ENCODE peak calls at places on chromosomes 12 and 14, in ten cellular contexts. One of them, this sample, is unnamed.

GRCh38 chr14:61444215-61444768 is 122.9 kb downstream of the PRKCH start:
- DNase-seq in sigmoid colon: no peak
- DNase-seq in IMR-90: no peak
- DNase-seq in gastrocnemius medialis: no peak
- DNase-seq in GM12878: no peak
- DNase-seq in ovary: no peak
- DNase-seq in A549: no peak
- DNase-seq in tibial nerve: no peak
- DNase-seq in K562: no peak
- DNase-seq in body of pancreas: no peak
- DNase-seq in this sample: no peak

GRCh38 chr12:117538926-117539325 is 177.5 kb upstream of the NOS1 start:
- DNase-seq in sigmoid colon: no peak
- DNase-seq in IMR-90: no peak
- DNase-seq in gastrocnemius medialis: no peak
- DNase-seq in GM12878: no peak
- DNase-seq in ovary: no peak
- DNase-seq in A549: no peak
- DNase-seq in tibial nerve: no peak
- DNase-seq in K562: no peak
- DNase-seq in body of pancreas: no peak
- DNase-seq in this sample: no peak

GRCh38 chr12:118299791-118300460 is 72.8 kb downstream of the TAOK3 start:
- DNase-seq in sigmoid colon: no peak
- DNase-seq in IMR-90: no peak
- DNase-seq in gastrocnemius medialis: no peak
- DNase-seq in GM12878: no peak
- DNase-seq in ovary: no peak
- DNase-seq in A549: no peak
- DNase-seq in tibial nerve: no peak
- DNase-seq in K562: no peak
- DNase-seq in body of pancreas: no peak
- DNase-seq in this sample: no peak

GRCh38 chr12:110937104-110937641 is 16.8 kb upstream of the MYL2 start:
- DNase-seq in sigmoid colon: no peak
- DNase-seq in IMR-90: peak; percentile 23
- DNase-seq in gastrocnemius medialis: peak; percentile 45
- DNase-seq in GM12878: no peak
- DNase-seq in ovary: no peak
- DNase-seq in A549: peak; percentile 65
- DNase-seq in tibial nerve: peak; percentile 22
- DNase-seq in K562: peak; percentile 77
- DNase-seq in body of pancreas: peak; percentile 63
- DNase-seq in this sample: peak; percentile 61

GRCh38 chr14:33465952-33466700 is 484.7 kb downstream of the EGLN3 start:
- DNase-seq in sigmoid colon: no peak
- DNase-seq in IMR-90: no peak
- DNase-seq in gastrocnemius medialis: no peak
- DNase-seq in GM12878: no peak
- DNase-seq in ovary: no peak
- DNase-seq in A549: no peak
- DNase-seq in tibial nerve: no peak
- DNase-seq in K562: no peak
- DNase-seq in body of pancreas: no peak
- DNase-seq in this sample: no peak

GRCh38 chr14:34000396-34000795 is 49.5 kb upstream of the EGLN3 start:
- DNase-seq in sigmoid colon: no peak
- DNase-seq in IMR-90: no peak
- DNase-seq in gastrocnemius medialis: no peak
- DNase-seq in GM12878: no peak
- DNase-seq in ovary: no peak
- DNase-seq in A549: no peak
- DNase-seq in tibial nerve: no peak
- DNase-seq in K562: no peak
- DNase-seq in body of pancreas: no peak
- DNase-seq in this sample: no peak

GRCh38 chr14:100899841-100900771 is 3.4 kb downstream of the RTL1 start:
- DNase-seq in sigmoid colon: peak; percentile 58
- DNase-seq in IMR-90: no peak
- DNase-seq in gastrocnemius medialis: no peak
- DNase-seq in GM12878: no peak
- DNase-seq in ovary: peak; percentile 30
- DNase-seq in A549: no peak
- DNase-seq in tibial nerve: no peak
- DNase-seq in K562: peak; percentile 28
- DNase-seq in body of pancreas: no peak
- DNase-seq in this sample: no peak

GRCh38 chr14:94144765-94145164 is 15.4 kb upstream of the IFI27L2 start:
- DNase-seq in sigmoid colon: no peak
- DNase-seq in IMR-90: no peak
- DNase-seq in gastrocnemius medialis: peak; percentile 18
- DNase-seq in GM12878: no peak
- DNase-seq in ovary: no peak
- DNase-seq in A549: no peak
- DNase-seq in tibial nerve: no peak
- DNase-seq in K562: no peak
- DNase-seq in body of pancreas: no peak
- DNase-seq in this sample: no peak

GRCh38 chr12:95653761-95654546 is 102.7 kb upstream of the USP44 start:
- DNase-seq in sigmoid colon: no peak
- DNase-seq in IMR-90: peak; percentile 96
- DNase-seq in gastrocnemius medialis: peak; percentile 42
- DNase-seq in GM12878: no peak
- DNase-seq in ovary: no peak
- DNase-seq in A549: peak; percentile 92
- DNase-seq in tibial nerve: no peak
- DNase-seq in K562: no peak
- DNase-seq in body of pancreas: no peak
- DNase-seq in this sample: peak; percentile 40

GRCh38 chr12:62698701-62699101 is 232.1 kb downstream of the MON2 start:
- DNase-seq in sigmoid colon: no peak
- DNase-seq in IMR-90: peak; percentile 73
- DNase-seq in gastrocnemius medialis: no peak
- DNase-seq in GM12878: no peak
- DNase-seq in ovary: no peak
- DNase-seq in A549: no peak
- DNase-seq in tibial nerve: no peak
- DNase-seq in K562: no peak
- DNase-seq in body of pancreas: no peak
- DNase-seq in this sample: no peak

GRCh38 chr12:127280393-127281275 is 986.3 kb upstream of the TMEM132C start:
- DNase-seq in sigmoid colon: no peak
- DNase-seq in IMR-90: no peak
- DNase-seq in gastrocnemius medialis: no peak
- DNase-seq in GM12878: no peak
- DNase-seq in ovary: no peak
- DNase-seq in A549: peak; percentile 54
- DNase-seq in tibial nerve: no peak
- DNase-seq in K562: peak; percentile 86
- DNase-seq in body of pancreas: peak; percentile 60
- DNase-seq in this sample: no peak

DNA sequence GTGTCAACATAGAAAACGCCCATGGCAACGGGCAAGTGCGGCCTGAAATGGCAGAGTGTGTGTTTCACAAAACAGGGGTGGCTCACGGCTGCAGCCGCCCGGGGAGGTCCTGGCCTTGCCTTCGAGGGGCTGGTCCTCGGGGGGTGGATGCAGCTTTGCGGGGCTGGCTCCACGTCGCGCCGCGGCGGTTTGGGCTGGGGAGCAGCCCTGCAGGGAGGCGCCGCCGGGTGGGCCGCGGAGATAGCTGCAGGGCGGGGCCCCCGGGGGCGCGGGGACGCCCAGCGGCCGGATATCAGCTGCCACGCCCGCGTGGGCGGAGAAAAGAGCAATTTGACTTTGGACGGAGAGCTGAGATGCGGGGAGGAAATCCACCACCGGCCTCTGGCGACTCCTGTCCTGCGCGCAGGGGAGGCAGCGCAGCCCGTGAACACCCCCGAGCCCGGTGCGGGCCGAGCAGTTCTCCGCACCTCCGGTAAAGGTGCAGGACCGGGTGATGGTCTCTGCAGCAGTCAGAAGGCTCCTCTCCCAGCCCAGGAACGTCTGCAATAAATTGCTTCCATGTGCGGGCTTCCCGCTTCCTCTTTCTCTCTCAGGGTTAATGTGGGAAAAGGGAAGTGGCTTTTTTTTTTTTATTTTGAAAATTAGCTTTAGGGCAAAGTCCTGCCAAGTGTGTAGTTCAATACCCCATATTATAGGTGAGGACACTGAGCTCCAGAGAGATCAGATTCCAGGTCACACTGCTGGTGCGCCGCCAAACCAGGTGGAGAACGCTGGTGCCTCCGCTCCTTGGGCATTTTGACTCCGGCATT is 110.5 kb downstream of the ARF6 start:
- DNase-seq in sigmoid colon: peak; percentile 86
- DNase-seq in IMR-90: peak; percentile 35
- DNase-seq in gastrocnemius medialis: peak; percentile 76
- DNase-seq in GM12878: peak; percentile 60
- DNase-seq in ovary: peak; percentile 67
- DNase-seq in A549: peak; percentile 75
- DNase-seq in tibial nerve: peak; percentile 64
- DNase-seq in K562: peak; percentile 94
- DNase-seq in body of pancreas: peak; percentile 65
- DNase-seq in this sample: peak; percentile 39
- TF ChIP-seq POLR2A in sigmoid colon: peak; percentile 31
- TF ChIP-seq POLR2A in IMR-90: no peak
- TF ChIP-seq POLR2A in gastrocnemius medialis: no peak
- TF ChIP-seq POLR2A in GM12878: peak; percentile 85
- TF ChIP-seq POLR2A in ovary: no peak
- TF ChIP-seq POLR2A in A549: peak; percentile 66
- TF ChIP-seq POLR2A in tibial nerve: peak; percentile 26
- TF ChIP-seq POLR2A in K562: peak; percentile 75
- TF ChIP-seq POLR2A in body of pancreas: peak; percentile 57
- TF ChIP-seq POLR2A in this sample: peak; percentile 35

DNA sequence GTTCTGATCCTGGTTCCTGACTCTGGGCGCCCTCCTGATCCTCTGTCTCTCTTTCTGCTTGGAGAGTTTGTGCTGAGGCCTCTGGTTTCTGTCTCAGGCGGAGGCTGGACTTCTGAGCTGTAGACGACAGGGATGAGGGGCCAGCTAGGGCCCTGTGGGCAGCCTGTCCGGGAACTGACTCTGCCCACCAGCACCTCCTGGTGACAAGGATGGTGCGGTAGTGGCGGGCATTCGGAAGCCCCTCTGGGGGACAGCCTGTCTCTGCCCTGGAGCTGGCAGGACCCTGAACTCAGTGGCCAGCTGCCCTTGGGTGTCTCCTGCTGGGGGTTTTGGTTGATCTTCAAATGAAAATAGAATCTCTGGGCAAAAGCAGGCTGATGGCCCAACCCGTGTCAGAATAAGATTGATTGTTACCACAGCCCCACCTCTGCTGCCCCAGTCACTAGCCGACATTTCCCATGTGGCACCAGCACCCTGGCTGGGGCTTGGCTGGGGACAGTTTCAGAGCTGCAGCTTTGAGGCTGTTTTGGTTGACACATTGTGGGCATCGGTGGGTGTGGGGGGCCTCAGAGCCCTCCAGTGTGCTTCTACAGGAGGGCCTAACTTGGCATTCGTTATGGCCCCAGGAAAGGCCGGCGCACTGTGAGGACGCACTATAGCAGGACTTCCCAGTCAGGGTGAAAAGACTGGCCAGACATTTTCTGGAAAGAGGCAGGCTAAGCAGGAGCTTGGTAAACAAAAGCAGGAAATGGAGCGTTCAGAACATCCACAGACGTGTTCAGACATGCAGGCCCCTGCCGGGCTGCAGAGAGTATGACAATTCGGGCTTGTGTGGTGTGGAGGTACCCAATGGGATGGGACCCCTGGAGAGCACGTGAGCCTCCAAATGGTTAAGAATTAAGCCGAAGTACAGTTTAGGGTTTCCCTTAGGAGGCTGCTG is 16.1 kb downstream of the KRT80 start:
- DNase-seq in sigmoid colon: no peak
- DNase-seq in IMR-90: no peak
- DNase-seq in gastrocnemius medialis: no peak
- DNase-seq in GM12878: no peak
- DNase-seq in ovary: no peak
- DNase-seq in A549: no peak
- DNase-seq in tibial nerve: no peak
- DNase-seq in K562: no peak
- DNase-seq in body of pancreas: no peak
- DNase-seq in this sample: no peak
- TF ChIP-seq POLR2A in sigmoid colon: no peak
- TF ChIP-seq POLR2A in IMR-90: no peak
- TF ChIP-seq POLR2A in gastrocnemius medialis: no peak
- TF ChIP-seq POLR2A in GM12878: no peak
- TF ChIP-seq POLR2A in ovary: no peak
- TF ChIP-seq POLR2A in A549: no peak
- TF ChIP-seq POLR2A in tibial nerve: no peak
- TF ChIP-seq POLR2A in K562: no peak
- TF ChIP-seq POLR2A in body of pancreas: no peak
- TF ChIP-seq POLR2A in this sample: no peak

DNA sequence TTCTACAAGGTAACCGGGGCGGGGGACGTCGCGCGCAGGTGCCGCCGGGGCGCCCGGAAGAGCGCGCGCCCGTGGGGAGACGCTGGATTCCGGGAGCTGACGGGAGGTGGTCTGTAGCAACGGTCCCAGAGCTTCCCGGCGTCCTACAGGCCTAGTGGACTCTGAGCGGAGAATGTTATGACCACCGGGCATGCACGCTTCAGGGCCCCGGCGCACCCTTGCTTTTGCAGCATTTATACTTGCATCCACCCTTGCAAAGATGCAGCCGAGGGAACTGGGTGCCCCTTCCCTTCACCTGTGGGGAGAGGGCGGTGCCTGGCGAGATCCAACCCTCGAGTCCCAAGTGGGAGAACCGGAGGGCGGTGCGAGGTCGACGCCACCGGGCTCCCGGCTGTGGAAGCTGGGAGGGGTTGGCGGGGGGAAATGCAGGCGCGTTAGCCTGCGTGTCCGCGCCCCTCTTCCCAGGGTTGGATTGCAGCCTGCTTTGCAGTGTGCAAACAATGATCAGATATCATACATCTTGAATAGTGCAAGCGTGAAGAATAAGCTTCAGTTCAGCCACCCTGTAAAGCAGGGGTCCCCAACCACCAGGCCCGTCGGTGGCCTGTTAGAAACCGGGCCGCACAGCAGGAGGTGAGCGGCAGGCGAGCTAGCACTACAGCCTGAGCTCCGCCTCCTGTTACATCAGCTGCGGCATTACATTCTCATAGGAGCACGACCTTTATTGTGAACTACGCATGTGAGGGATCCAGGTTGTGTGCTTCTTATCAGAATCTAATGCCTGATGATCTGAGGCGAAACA is 576 bp downstream of the ERP29 start:
- DNase-seq in sigmoid colon: peak; percentile 78
- DNase-seq in IMR-90: peak; percentile 82
- DNase-seq in gastrocnemius medialis: peak; percentile 35
- DNase-seq in GM12878: peak; percentile 32
- DNase-seq in ovary: peak; percentile 44
- DNase-seq in A549: peak; percentile 89
- DNase-seq in tibial nerve: no peak
- DNase-seq in K562: peak; percentile 68
- DNase-seq in body of pancreas: peak; percentile 72
- DNase-seq in this sample: peak; percentile 34
- TF ChIP-seq POLR2A in sigmoid colon: no peak
- TF ChIP-seq POLR2A in IMR-90: no peak
- TF ChIP-seq POLR2A in gastrocnemius medialis: no peak
- TF ChIP-seq POLR2A in GM12878: peak; percentile 83
- TF ChIP-seq POLR2A in ovary: no peak
- TF ChIP-seq POLR2A in A549: peak; percentile 55
- TF ChIP-seq POLR2A in tibial nerve: no peak
- TF ChIP-seq POLR2A in K562: peak; percentile 64
- TF ChIP-seq POLR2A in body of pancreas: peak; percentile 28
- TF ChIP-seq POLR2A in this sample: peak; percentile 37

GRCh38 chr12:131894313-131894860 is at the start of gene ULK1:
- DNase-seq in sigmoid colon: peak; percentile 98
- DNase-seq in IMR-90: peak; percentile 80
- DNase-seq in gastrocnemius medialis: peak; percentile 92
- DNase-seq in GM12878: peak; percentile 16
- DNase-seq in ovary: peak; percentile 95
- DNase-seq in A549: peak; percentile 90
- DNase-seq in tibial nerve: peak; percentile 90
- DNase-seq in K562: peak; percentile 99
- DNase-seq in body of pancreas: peak; percentile 96
- DNase-seq in this sample: peak; percentile 96
- TF ChIP-seq POLR2A in sigmoid colon: peak; percentile 77
- TF ChIP-seq POLR2A in IMR-90: peak; percentile 94
- TF ChIP-seq POLR2A in gastrocnemius medialis: peak; percentile 97
- TF ChIP-seq POLR2A in GM12878: peak; percentile 80
- TF ChIP-seq POLR2A in ovary: peak; percentile 92
- TF ChIP-seq POLR2A in A549: peak; percentile 63
- TF ChIP-seq POLR2A in tibial nerve: peak; percentile 87
- TF ChIP-seq POLR2A in K562: peak; percentile 78
- TF ChIP-seq POLR2A in body of pancreas: peak; percentile 93
- TF ChIP-seq POLR2A in this sample: peak; percentile 43